ENCODE peak calls at places on chromosomes 12 and 14, in six cellular contexts. Q, E, P, Z, F and V are unnamed samples. For H3K4me1, the result is how much of the 10 kb centered on the place peaks cover.

GRCh38 chr12:12983420-12984035 is 16.5 kb downstream of the HEBP1 start:
- DNase-seq in P (peak), Z (no peak), Q (no peak), E (no peak), F (no peak), V (no peak)

GRCh38 chr12:67721216-67721615 is 72.7 kb downstream of the DYRK2 start:
- DNase-seq in P (peak), E (peak), Q (no peak), Z (no peak), F (no peak), V (no peak)

GRCh38 chr12:11508699-11509098 is 113.3 kb upstream of the PRB2 start:
- DNase-seq in P (peak), Q (no peak), F (no peak), Z (no peak), E (no peak), V (no peak)

GRCh38 chr12:39065455-39065854 is 160.1 kb upstream of the CPNE8 start:
- DNase-seq in E (no peak), P (no peak), F (no peak), Z (no peak), Q (no peak), V (no peak)

GRCh38 chr12:69000540-69001243 is 67.7 kb upstream of the CPM start:
- DNase-seq in F (no peak), E (no peak), Q (no peak), P (no peak), Z (no peak), V (no peak)

GRCh38 chr14:83473846-83474245 is 1940.2 kb upstream of the SEL1L start:
- DNase-seq in F (no peak), E (no peak), Z (no peak), Q (no peak), P (no peak), V (no peak)

GRCh38 chr14:37253905-37254304 is 56.2 kb downstream of the MIPOL1 start:
- DNase-seq in F (no peak), P (peak), Q (no peak), E (no peak), Z (no peak), V (no peak)

GRCh38 chr12:118536306-118536900 is 160.0 kb downstream of the SUDS3 start:
- DNase-seq in E (no peak), P (no peak), F (no peak), Q (no peak), Z (no peak), V (no peak)

GRCh38 chr12:15541996-15542631 is 219.8 kb downstream of the PTPRO start:
- DNase-seq in P (no peak), F (no peak), Q (no peak), Z (no peak), E (no peak), V (no peak)

GRCh38 chr12:4809449-4810218 is 89.4 kb downstream of the GALNT8 start:
- DNase-seq in F (no peak), P (no peak), E (no peak), Q (no peak), Z (no peak), V (no peak)

GRCh38 chr14:32049361-32050103 is 27.6 kb upstream of the ARHGAP5 start:
- DNase-seq in P (no peak), F (no peak), Z (no peak), E (no peak), Q (no peak), V (no peak)

GRCh38 chr14:104676694-104677505 is 12.5 kb upstream of the INF2 start:
- DNase-seq in Q (no peak), E (peak), Z (no peak), F (no peak), P (peak), V (no peak)

GRCh38 chr12:57738661-57739237 is at the start of gene AGAP2:
- DNase-seq in Z (no peak), P (no peak), Q (no peak), F (no peak), E (no peak), V (no peak)

GRCh38 chr14:32693114-32693513 is 245.6 kb upstream of the NPAS3 start:
- DNase-seq in F (no peak), Z (no peak), E (no peak), P (peak), Q (no peak), V (no peak)

GRCh38 chr14:103867523-103867953 is 20.2 kb upstream of the PPP1R13B start:
- DNase-seq in F (no peak), P (peak), E (peak), Q (peak), Z (no peak), V (no peak)

GRCh38 chr14:89912667-89913211 is 41.8 kb downstream of the EFCAB11 start:
- DNase-seq in E (no peak), P (no peak), F (peak), Z (no peak), Q (no peak), V (no peak)

GRCh38 chr12:19869413-19869812 is 430.1 kb downstream of the AEBP2 start:
- DNase-seq in Q (no peak), Z (no peak), P (no peak), E (no peak), F (no peak), V (no peak)

GRCh38 chr12:13179159-13180074 is 17.1 kb upstream of the EMP1 start:
- DNase-seq in F (peak), P (peak), Z (peak), Q (peak), E (peak), V (peak)

GRCh38 chr12:24797901-24798300 is 151.0 kb downstream of the BCAT1 start:
- DNase-seq in F (no peak), Z (no peak), E (no peak), Q (no peak), P (no peak), V (no peak)

GRCh38 chr12:69688496-69689427 is 10.3 kb downstream of the BEST3 start:
- DNase-seq in E (peak), F (peak), P (peak), Q (peak), Z (peak), V (peak)

GRCh38 chr14:23478109-23478698 is 8.7 kb downstream of the NGDN start:
- DNase-seq in Z (no peak), E (peak), F (peak), P (peak), Q (peak), V (peak)

GRCh38 chr12:123533672-123534643 is at the start of gene RILPL1:
- DNase-seq in E (peak), F (peak), P (peak), Q (peak), Z (no peak), V (peak)

GRCh38 chr12:89070603-89071002 is 281.7 kb downstream of the DUSP6 start:
- DNase-seq in Q (no peak), P (no peak), Z (no peak), E (no peak), F (no peak), V (no peak)

GRCh38 chr14:77601846-77602609 is 14.4 kb downstream of the SPTLC2 start:
- DNase-seq in E (no peak), Q (no peak), Z (no peak), F (no peak), P (no peak), V (no peak)
- H3K4me1 ChIP-seq in E (under half), Q (under half), Z (under half), F (under half), P (under half), V (half or more)

GRCh38 chr14:61475316-61475715 is 153.9 kb downstream of the PRKCH start:
- DNase-seq in Z (no peak), F (no peak), E (no peak), P (no peak), Q (no peak), V (peak)
- H3K4me1 ChIP-seq in Z (under half), F (half or more), E (half or more), P (half or more), Q (under half), V (half or more)

GRCh38 chr12:108649668-108650067 is 16.0 kb upstream of the SELPLG start:
- DNase-seq in P (no peak), Q (no peak), Z (peak), E (no peak), F (no peak), V (no peak)

GRCh38 chr12:108647936-108648287 is 14.2 kb upstream of the SELPLG start:
- DNase-seq in Q (no peak), Z (no peak), P (no peak), E (no peak), F (no peak), V (no peak)

GRCh38 chr12:108650083-108650482 is 16.4 kb upstream of the SELPLG start:
- DNase-seq in P (peak), Z (no peak), Q (no peak), F (no peak), E (no peak), V (no peak)

GRCh38 chr12:108648371-108648770 is 14.7 kb upstream of the SELPLG start:
- DNase-seq in P (no peak), Q (no peak), F (no peak), E (no peak), Z (no peak), V (no peak)

GRCh38 chr12:108649126-108649525 is 15.4 kb upstream of the SELPLG start:
- DNase-seq in F (no peak), E (no peak), Q (no peak), Z (no peak), P (no peak), V (no peak)
- H3K4me1 ChIP-seq in F (under half), E (half or more), Q (under half), Z (under half), P (under half), V (under half)

GRCh38 chr14:67965684-67966083 is 146.1 kb downstream of the RAD51B start:
- DNase-seq in Q (no peak), Z (no peak), P (no peak), E (no peak), F (no peak), V (no peak)

GRCh38 chr14:67963545-67963944 is 144.0 kb downstream of the RAD51B start:
- DNase-seq in Z (no peak), Q (no peak), P (no peak), E (no peak), F (no peak), V (no peak)

GRCh38 chr14:67962215-67962644 is 142.7 kb downstream of the RAD51B start:
- DNase-seq in E (no peak), Q (no peak), Z (no peak), P (no peak), F (no peak), V (peak)

GRCh38 chr14:67964391-67964812 is 144.8 kb downstream of the RAD51B start:
- DNase-seq in Q (peak), F (no peak), E (no peak), Z (no peak), P (no peak), V (no peak)

GRCh38 chr14:67963960-67964359 is 144.4 kb downstream of the RAD51B start:
- DNase-seq in F (no peak), Q (no peak), P (no peak), Z (no peak), E (no peak), V (no peak)
- H3K4me1 ChIP-seq in F (under half), Q (under half), P (under half), Z (under half), E (under half), V (under half)

DNA sequence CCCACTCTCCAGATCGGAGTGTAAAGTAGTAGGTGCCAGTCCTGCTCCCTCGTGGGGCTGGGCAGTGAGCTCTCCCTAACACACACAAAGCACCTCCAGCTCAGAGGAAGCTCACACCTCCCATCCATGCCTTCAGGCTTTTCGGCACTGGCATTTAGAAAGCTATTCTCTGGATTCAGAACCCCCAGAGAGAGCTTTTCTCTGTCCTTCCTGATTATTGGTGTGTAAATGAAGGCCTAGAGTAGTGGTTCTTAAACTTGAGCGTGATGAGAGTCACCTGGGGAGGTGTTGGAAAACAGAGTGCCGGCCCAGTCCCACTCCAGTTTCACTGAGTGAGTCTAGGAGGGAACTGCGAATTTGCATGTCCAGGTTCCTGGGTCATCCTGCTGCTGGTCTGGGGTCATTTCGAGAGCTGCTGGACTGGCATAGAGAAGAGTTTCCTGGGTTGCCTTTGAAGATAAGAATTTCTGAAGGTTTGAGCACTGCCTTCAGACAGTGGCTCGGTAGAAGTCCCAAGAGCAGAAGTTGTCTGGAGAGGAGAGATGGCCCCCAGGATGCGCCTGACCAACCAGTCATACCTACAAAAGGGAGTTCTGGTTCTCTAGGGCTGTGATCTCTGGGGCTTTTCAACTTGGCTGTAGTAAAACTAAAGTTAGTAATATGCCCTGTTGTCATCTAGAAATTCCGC is 15.1 kb downstream of the CD9 start:
- DNase-seq in Z (no peak), F (no peak), Q (no peak), P (peak), E (no peak), V (no peak)
- H3K4me1 ChIP-seq in Z (under half), F (half or more), Q (under half), P (half or more), E (half or more), V (under half)

DNA sequence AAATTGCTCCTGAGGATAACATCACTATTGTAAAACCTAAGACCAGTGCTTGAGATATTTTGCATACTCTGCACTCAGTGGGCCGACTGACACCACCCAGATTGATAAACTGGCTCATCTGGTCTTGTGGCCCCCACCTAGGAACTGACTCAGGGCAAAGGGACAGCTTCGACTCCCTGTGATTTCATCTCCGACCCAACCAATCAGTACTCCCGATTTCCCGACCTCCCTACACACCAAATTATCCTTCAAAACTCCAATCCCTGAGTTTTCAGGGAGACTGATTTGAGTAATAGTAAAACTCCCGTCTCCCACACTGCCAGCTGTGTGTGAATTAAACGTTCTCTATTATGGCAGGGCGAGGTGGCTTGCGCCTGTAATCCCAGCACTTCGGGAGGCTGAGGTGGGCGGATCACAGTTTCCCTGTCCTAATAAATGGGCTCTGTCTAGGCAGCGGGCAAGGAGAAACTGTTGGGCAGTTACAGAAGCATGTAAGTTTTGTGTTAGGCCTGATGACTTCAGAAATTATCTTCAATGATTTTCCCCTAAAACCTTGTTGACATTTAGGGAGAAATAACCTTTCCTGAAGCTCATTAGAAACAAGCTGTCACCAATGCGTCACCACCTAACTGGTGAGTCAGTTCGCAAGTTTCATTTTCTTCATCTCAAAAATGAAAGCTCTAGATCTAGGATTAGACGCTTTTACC is 5.3 kb upstream of the UBC start:
- DNase-seq in Q (no peak), Z (no peak), E (no peak), F (no peak), P (no peak), V (peak)
- H3K4me1 ChIP-seq in Q (under half), Z (under half), E (half or more), F (under half), P (under half), V (half or more)

DNA sequence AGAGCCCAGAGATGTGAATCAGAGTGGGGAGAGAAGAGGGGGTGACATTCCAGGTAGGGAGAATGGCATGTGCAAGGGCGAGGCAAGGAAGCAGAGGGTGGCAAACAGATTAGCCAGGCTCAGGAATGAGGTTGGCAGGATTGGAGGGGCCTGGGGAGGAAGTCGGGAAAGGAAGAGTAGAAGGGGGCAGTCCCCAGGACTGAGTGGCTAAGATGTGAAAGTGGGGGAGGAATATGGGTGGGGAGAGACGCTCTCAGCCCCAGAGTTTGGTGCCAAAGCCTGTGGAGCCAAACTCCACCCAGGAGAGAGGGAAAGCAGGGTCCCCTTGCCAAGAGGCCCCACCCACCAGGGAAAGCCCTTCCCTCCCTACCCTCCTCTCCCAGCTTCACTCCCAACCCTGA is 5.5 kb upstream of the HDAC7 start:
- DNase-seq in Z (peak), P (peak), F (no peak), Q (peak), E (peak), V (no peak)
- H3K4me1 ChIP-seq in Z (under half), P (half or more), F (half or more), Q (under half), E (half or more), V (under half)

GRCh38 chr14:85417396-85417795 is 112.5 kb upstream of the FLRT2 start:
- DNase-seq in F (no peak), Z (no peak), P (no peak), Q (no peak), E (no peak), V (no peak)
- H3K4me1 ChIP-seq in F (under half), Z (under half), P (under half), Q (under half), E (under half), V (under half)

DNA sequence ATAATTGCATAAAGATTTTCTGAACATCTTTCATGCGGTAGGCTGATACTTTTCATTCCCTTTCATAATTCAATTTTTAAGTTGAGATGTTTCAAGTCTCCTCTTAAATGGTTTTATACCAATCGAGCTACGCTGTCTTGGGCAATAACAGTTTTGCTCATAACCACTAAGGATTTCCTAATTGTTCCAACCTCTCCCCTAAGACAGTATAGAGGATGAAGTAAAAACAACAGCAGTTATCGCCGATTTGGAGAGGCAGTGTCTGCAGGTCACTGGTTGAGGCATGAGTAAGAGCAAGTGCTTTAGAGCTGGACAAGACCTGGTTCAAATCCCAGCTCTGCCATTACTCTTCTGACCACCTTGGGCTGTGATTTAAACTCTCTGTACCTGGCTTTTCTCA is 6.9 kb upstream of the MED13L start:
- DNase-seq in Z (no peak), F (no peak), E (no peak), P (no peak), Q (no peak), V (no peak)
- H3K4me1 ChIP-seq in Z (under half), F (under half), E (under half), P (under half), Q (under half), V (under half)

DNA sequence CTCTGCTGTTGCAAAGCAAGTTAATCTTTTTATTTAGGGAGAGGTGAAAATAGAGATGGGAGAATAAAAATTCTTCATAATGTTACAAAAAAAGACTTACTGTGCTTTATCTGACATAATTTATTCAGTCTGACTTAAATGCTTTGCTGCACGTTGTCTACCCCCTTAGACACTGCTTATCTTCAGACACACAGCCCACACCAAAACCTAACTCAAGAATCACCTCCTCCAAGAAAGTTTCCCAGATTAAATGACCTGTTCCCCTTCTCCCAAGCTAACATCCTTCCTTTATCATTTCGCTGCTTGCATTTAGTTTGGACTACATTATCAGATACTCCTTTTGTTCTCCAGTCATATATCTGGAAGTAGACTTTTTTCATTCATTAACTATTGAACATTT is 3.8 kb downstream of the OSBPL8 start:
- DNase-seq in F (no peak), E (no peak), Z (no peak), P (no peak), Q (no peak), V (no peak)
- H3K4me1 ChIP-seq in F (under half), E (half or more), Z (under half), P (under half), Q (under half), V (half or more)